ENCODE peak calls at places on chromosomes 7 and 10, in seven cellular contexts. R is breast epithelium, T is hepatocyte, X is psoas muscle, K is IMR-90, G is transverse colon, Y is left ventricle myocardium inferior. B is an unnamed sample.

GRCh38 chr10:49185213-49185612 is 3.0 kb downstream of the TMEM273 start:
- DNase-seq in K (no peak), X (no peak), G (no peak), T (no peak), R (no peak), Y (no peak), B (no peak)

GRCh38 chr10:117311261-117311660 is 64.0 kb downstream of the PDZD8 start:
- DNase-seq in X (no peak), T (no peak), Y (no peak), G (no peak), K (no peak), R (no peak), B (no peak)

GRCh38 chr7:130695840-130696239 is 9.5 kb upstream of the TSGA13 start:
- DNase-seq in X (no peak), G (no peak), T (peak; percentile 23), Y (no peak), K (peak; percentile 45), R (no peak), B (no peak)

GRCh38 chr7:54878339-54878738 is 119.3 kb upstream of the SEC61G start:
- DNase-seq in T (no peak), Y (no peak), G (no peak), R (no peak), K (peak; percentile 59), X (no peak), B (no peak)

GRCh38 chr10:113656896-113657295 is 6.9 kb downstream of the NRAP start:
- DNase-seq in R (no peak), K (no peak), X (no peak), Y (no peak), G (no peak), T (no peak), B (no peak)

GRCh38 chr7:131066635-131067034 is 261.0 kb upstream of the MKLN1 start:
- DNase-seq in Y (no peak), G (no peak), R (no peak), K (peak; percentile 65), X (no peak), T (no peak), B (no peak)

GRCh38 chr7:128189231-128189930 is 51.7 kb upstream of the LEP start:
- DNase-seq in G (no peak), T (no peak), K (no peak), R (no peak), Y (no peak), X (no peak), B (no peak)

GRCh38 chr7:132547806-132548205 is 28.5 kb downstream of the PLXNA4 start:
- DNase-seq in G (no peak), R (no peak), Y (no peak), T (no peak), X (no peak), K (no peak), B (no peak)

GRCh38 chr10:75096749-75097148 is 14.7 kb upstream of the SAMD8 start:
- DNase-seq in X (no peak), K (no peak), G (no peak), R (no peak), Y (no peak), T (no peak), B (no peak)

GRCh38 chr10:75099952-75100763 is 11.3 kb upstream of the SAMD8 start:
- DNase-seq in Y (peak; percentile 81), T (peak; percentile 86), K (peak; percentile 52), G (peak; percentile 84), R (peak; percentile 49), X (peak; percentile 80), B (peak; percentile 86)

GRCh38 chr10:75095631-75096030 is 15.8 kb upstream of the SAMD8 start:
- DNase-seq in T (no peak), R (no peak), X (no peak), G (no peak), K (no peak), Y (no peak), B (no peak)

GRCh38 chr10:75098902-75099673 is 12.4 kb upstream of the SAMD8 start:
- DNase-seq in Y (no peak), R (no peak), K (no peak), X (no peak), T (no peak), G (no peak), B (no peak)

DNA sequence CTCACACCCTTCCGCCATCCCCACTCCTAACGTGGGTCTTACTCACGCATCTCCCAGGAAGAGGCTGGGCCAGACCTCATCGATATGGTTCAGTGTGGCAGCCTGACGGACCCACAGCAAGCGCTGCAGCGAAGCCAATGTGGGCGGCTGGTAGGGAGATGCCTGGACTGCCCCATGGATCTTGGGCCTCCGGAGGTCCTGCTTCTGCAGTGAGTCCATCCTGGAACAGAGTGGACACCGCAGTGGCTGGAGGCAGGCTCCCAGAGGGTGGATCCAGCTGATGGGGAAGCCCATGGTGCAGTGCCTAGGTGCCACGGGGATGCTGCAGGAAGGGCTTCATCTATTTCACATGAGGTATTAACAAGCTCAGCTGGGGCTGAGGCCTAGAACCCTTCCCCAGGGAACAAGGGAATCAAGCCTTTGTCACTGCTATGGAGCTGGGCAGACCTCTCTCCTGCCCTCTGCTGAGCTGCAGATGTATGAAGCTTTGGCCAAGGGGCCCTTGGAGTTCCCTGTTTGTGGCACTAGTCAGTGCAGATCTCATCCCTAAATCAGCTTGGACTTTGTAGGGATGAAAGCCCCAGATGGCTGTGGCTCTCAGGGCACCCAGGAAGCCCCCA is 13.7 kb upstream of the SAMD8 start:
- DNase-seq in X (no peak), G (no peak), R (no peak), T (no peak), Y (no peak), K (peak; percentile 26), B (no peak)
- TF ChIP-seq CTCF in X (no peak), G (no peak), R (no peak), T (peak; percentile 32), Y (peak; percentile 38), K (peak; percentile 39), B (no peak)

GRCh38 chr10:15329437-15329836 is 41.7 kb downstream of the FAM171A1 start:
- DNase-seq in T (no peak), X (no peak), R (no peak), K (no peak), G (no peak), Y (no peak), B (no peak)

GRCh38 chr10:15324611-15325010 is 46.5 kb downstream of the FAM171A1 start:
- DNase-seq in G (no peak), R (no peak), Y (no peak), K (no peak), T (no peak), X (no peak), B (no peak)

GRCh38 chr10:15321431-15322321 is 49.4 kb downstream of the FAM171A1 start:
- DNase-seq in Y (peak; percentile 53), K (peak; percentile 48), T (peak; percentile 30), X (no peak), G (no peak), R (no peak), B (peak; percentile 16)

GRCh38 chr10:15324113-15324512 is 47.0 kb downstream of the FAM171A1 start:
- DNase-seq in R (no peak), Y (no peak), X (no peak), G (no peak), T (no peak), K (no peak), B (no peak)

GRCh38 chr10:15325243-15326002 is 45.7 kb downstream of the FAM171A1 start:
- DNase-seq in X (peak; percentile 27), G (no peak), Y (no peak), T (no peak), R (no peak), K (peak; percentile 85), B (no peak)
- H3K27ac ChIP-seq in X (no peak overlapping the region), G (no peak overlapping the region), Y (peak overlapping the region; percentile 45), T (no peak overlapping the region), R (peak overlapping the region; percentile 1), K (no peak overlapping the region), B (no peak overlapping the region)

DNA sequence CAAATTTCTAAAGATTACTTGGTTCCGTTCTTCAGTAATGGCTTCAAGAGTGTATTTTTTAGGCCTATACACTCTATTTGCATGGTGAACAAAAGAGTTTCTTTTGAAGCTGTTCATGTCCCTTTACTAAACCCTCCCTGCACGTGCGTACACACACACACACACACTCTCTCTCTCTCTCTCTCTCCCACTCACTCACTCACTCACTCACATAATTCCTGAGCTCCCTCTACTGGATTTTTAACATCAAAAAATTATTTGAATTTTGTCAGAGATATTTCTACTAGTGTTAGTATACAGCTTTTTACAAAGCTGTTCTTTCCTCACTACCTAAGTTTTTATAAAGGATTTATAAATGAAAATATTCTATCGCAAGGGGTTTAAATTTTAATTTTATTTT is 85.9 kb downstream of the UBE3C start:
- DNase-seq in Y (no peak), R (no peak), G (no peak), X (no peak), T (peak; percentile 43), K (peak; percentile 59), B (no peak)
- TF ChIP-seq CTCF in Y (no peak), R (no peak), G (no peak), X (no peak), T (peak; percentile 50), K (peak; percentile 46), B (no peak)

GRCh38 chr10:88986549-88987242 is 3.9 kb upstream of the FAS start:
- DNase-seq in T (peak; percentile 65), X (no peak), K (peak; percentile 37), Y (no peak), G (no peak), R (no peak), B (peak; percentile 19)
- H3K27ac ChIP-seq in T (no peak overlapping the region), X (no peak overlapping the region), K (no peak overlapping the region), Y (peak overlapping the region; percentile 10), G (no peak overlapping the region), R (peak overlapping the region; percentile 48), B (no peak overlapping the region)

GRCh38 chr10:88793747-88794299 is 8.7 kb upstream of the LIPM start:
- DNase-seq in G (no peak), Y (no peak), R (no peak), T (no peak), X (no peak), K (peak; percentile 59), B (no peak)

GRCh38 chr10:88792656-88793055 is 9.9 kb upstream of the LIPM start:
- DNase-seq in X (peak; percentile 20), R (no peak), T (peak; percentile 16), K (peak; percentile 45), Y (peak; percentile 20), G (peak; percentile 10), B (no peak)

GRCh38 chr10:88787463-88787862 is 15.1 kb upstream of the LIPM start:
- DNase-seq in T (no peak), X (no peak), R (no peak), K (no peak), Y (no peak), G (no peak), B (no peak)

GRCh38 chr10:88794731-88795130 is 7.8 kb upstream of the LIPM start:
- DNase-seq in Y (no peak), K (no peak), G (no peak), T (no peak), X (no peak), R (no peak), B (no peak)

DNA sequence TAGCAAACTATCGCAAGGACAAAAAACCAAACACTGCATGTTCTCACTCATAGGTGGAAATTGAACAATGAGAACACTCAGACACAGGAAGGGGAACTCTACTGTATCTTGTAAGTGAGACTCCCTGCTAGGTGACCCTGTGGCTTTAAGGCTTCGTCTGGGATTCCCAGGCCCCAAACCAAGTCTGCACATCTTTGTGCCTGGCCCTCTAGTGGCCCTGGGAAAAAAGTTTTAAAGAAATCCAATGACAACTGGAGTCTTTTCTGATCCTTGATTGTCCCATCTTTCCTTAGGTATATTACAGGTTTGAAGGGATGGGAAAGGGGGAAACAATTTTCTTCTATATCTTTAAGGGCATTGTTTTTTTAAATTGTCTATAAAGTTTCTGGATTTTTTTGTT is 10.6 kb upstream of the LIPM start:
- DNase-seq in X (no peak), K (peak; percentile 8), Y (no peak), R (no peak), G (no peak), T (peak; percentile 24), B (no peak)
- TF ChIP-seq CTCF in X (peak; percentile 32), K (peak; percentile 42), Y (peak; percentile 60), R (peak; percentile 23), G (peak; percentile 34), T (peak; percentile 38), B (no peak)

B was measured in pancreas.